ENCODE peak calls at places on chromosome 5, in nine cellular contexts. L is foreskin fibroblast; D is right atrium auricular region; J is GM23248; P is amniotic stem cell; E is activated naive CD4-positive, alpha-beta T cell treated with Interleukin-2 at 50 U/mL for 16 hours; T is cerebellar cortex; N is stomach; G is Right ventricle myocardium superior. I is an unnamed sample.

GRCh38 chr5:180832638-180833068 is 28.4 kb downstream of the ZFP62 start:
- DNase-seq in L (no peak), D (no peak), J (peak), P (no peak), E (peak), T (no peak), N (no peak), G (no peak), I (no peak)

GRCh38 chr5:138981606-138982005 is 106.5 kb upstream of the LRRTM2 start:
- DNase-seq in L (no peak), D (peak), J (peak), P (no peak), E (no peak), T (no peak), N (no peak), G (no peak), I (peak)

GRCh38 chr5:101306391-101307137 is 403.5 kb upstream of the ST8SIA4 start:
- DNase-seq in L (no peak), D (no peak), J (peak), P (no peak), E (no peak), T (no peak), N (no peak), G (no peak), I (no peak)

GRCh38 chr5:23820764-23821471 is 313.5 kb downstream of the PRDM9 start:
- DNase-seq in L (no peak), D (no peak), J (peak), P (no peak), E (no peak), T (peak), N (no peak), G (no peak), I (peak)

GRCh38 chr5:179795049-179795862 is 1.5 kb downstream of the LTC4S start:
- DNase-seq in L (no peak), D (no peak), J (peak), P (no peak), E (no peak), T (peak), N (peak), G (no peak), I (no peak)

GRCh38 chr5:163913548-163913947 is 408.1 kb downstream of the MAT2B start:
- DNase-seq in L (no peak), D (no peak), J (peak), P (no peak), E (no peak), T (no peak), N (no peak), G (no peak), I (no peak)

GRCh38 chr5:87120518-87121314 is 147.0 kb upstream of the RASA1 start:
- DNase-seq in L (peak), D (no peak), J (peak), P (peak), E (peak), T (no peak), N (no peak), G (no peak), I (peak)

GRCh38 chr5:10546186-10546585 is 17.7 kb upstream of the ANKRD33B start:
- DNase-seq in L (no peak), D (no peak), J (no peak), P (no peak), E (no peak), T (no peak), N (no peak), G (no peak), I (no peak)

GRCh38 chr5:149254506-149254905 is 17.2 kb upstream of the AFAP1L1 start:
- DNase-seq in L (no peak), D (no peak), J (peak), P (no peak), E (no peak), T (no peak), N (no peak), G (no peak), I (peak)

GRCh38 chr5:9121597-9121996 is 424.3 kb downstream of the SEMA5A start:
- DNase-seq in L (no peak), D (no peak), J (no peak), P (no peak), E (no peak), T (no peak), N (no peak), G (no peak), I (no peak)

GRCh38 chr5:131379071-131379538 is 115.3 kb downstream of the CDC42SE2 start:
- DNase-seq in L (no peak), D (no peak), J (no peak), P (no peak), E (no peak), T (no peak), N (no peak), G (no peak), I (no peak)

GRCh38 chr5:81081461-81081835 is 121.3 kb downstream of the RASGRF2 start:
- DNase-seq in L (peak), D (no peak), J (no peak), P (no peak), E (no peak), T (no peak), N (no peak), G (no peak), I (no peak)

GRCh38 chr5:175448276-175448675 is 4.3 kb upstream of the DRD1 start:
- DNase-seq in L (no peak), D (no peak), J (no peak), P (no peak), E (no peak), T (no peak), N (no peak), G (no peak), I (no peak)

GRCh38 chr5:38953426-38953825 is 107.6 kb downstream of the OSMR start:
- DNase-seq in L (no peak), D (no peak), J (no peak), P (no peak), E (no peak), T (no peak), N (no peak), G (no peak), I (no peak)

I was measured in hepatic stellate cell.